ENCODE peak calls at places on chromosomes 6 and 20, in nine cellular contexts. Y, A, R, D, F, T, J, H and M are unnamed samples.

GRCh38 chr6:151022492-151022891 is 157.0 kb downstream of the MTHFD1L start:
- DNase-seq in H (peak; percentile 40), J (peak; percentile 67), Y (no peak), A (peak; percentile 58), T (no peak), F (no peak), R (no peak), D (no peak), M (no peak)

GRCh38 chr20:2364014-2364413 is 16.7 kb upstream of the TGM6 start:
- DNase-seq in Y (no peak), A (no peak), F (no peak), T (no peak), D (peak; percentile 68), H (no peak), R (peak; percentile 65), J (no peak), M (peak; percentile 49)

GRCh38 chr6:23348185-23348584 is 777.8 kb upstream of the NRSN1 start:
- DNase-seq in T (no peak), A (no peak), J (no peak), H (no peak), F (no peak), D (no peak), Y (no peak), R (no peak), M (no peak)

GRCh38 chr6:6885521-6886088 is 222.2 kb upstream of the RREB1 start:
- DNase-seq in Y (peak; percentile 60), J (peak; percentile 61), F (no peak), T (no peak), A (no peak), D (no peak), R (no peak), H (no peak), M (no peak)

GRCh38 chr20:53922901-53923314 is 147.5 kb downstream of the BCAS1 start:
- DNase-seq in J (peak; percentile 51), A (no peak), T (no peak), Y (no peak), H (no peak), F (no peak), R (peak; percentile 52), D (no peak), M (no peak)

GRCh38 chr6:160818934-160819333 is 116.9 kb downstream of the PLG start:
- DNase-seq in T (no peak), Y (no peak), D (no peak), H (no peak), R (no peak), J (no peak), A (no peak), F (no peak), M (no peak)

GRCh38 chr20:33693741-33694645 is 7.8 kb upstream of the E2F1 start:
- DNase-seq in R (no peak), A (no peak), H (no peak), J (no peak), T (no peak), Y (peak; percentile 45), F (no peak), D (no peak), M (no peak)

GRCh38 chr6:96468681-96469224 is 52.9 kb upstream of the UFL1 start:
- DNase-seq in R (no peak), A (no peak), D (no peak), H (no peak), J (no peak), T (no peak), F (no peak), Y (no peak), M (no peak)

GRCh38 chr6:158852312-158853071 is 33.3 kb upstream of the EZR start:
- DNase-seq in A (peak; percentile 53), R (no peak), D (no peak), H (no peak), J (no peak), Y (no peak), T (no peak), F (no peak), M (no peak)

DNA sequence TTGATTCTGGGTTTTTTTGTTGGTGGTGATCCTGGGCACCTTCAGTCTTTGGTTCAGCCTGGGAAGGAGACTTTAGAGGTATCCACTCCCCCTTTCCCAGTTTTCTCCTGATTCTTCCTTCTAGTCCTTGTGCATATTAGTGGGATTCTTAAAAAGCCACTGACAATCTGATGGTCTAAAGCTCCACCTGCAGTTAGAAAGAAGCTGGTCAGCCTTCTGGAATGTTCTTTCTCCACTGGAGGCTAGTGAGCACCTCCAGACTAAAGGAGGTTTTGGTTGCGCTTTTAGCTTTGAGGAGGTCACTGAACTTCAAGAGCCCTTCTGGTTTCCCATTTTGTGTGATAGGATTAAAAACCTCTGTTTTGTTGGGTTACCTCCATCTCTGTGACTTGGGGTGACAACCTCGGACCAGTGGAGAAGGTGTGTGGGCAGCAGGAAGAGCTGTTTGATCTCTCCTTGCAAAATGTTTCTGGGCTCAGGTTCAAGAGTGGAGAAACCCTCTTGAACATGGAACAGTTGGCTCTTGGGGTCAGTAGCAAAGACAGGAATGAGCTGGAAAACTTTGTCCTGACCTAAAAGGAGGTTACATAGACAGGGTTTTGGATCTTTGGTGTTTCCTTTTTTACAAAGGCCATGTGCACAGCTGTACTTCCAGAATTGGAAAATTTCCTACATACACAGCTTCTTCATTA is 29.0 kb downstream of the JARID2 start:
- DNase-seq in R (peak; percentile 42), J (no peak), A (no peak), F (no peak), Y (no peak), D (peak; percentile 53), H (no peak), T (no peak), M (peak; percentile 17)
- TF ChIP-seq CTCF in R (peak; percentile 16), J (no peak), A (peak; percentile 30), F (peak; percentile 35), Y (peak; percentile 31), D (peak; percentile 31), H (no peak), T (no peak), M (peak; percentile 29)

DNA sequence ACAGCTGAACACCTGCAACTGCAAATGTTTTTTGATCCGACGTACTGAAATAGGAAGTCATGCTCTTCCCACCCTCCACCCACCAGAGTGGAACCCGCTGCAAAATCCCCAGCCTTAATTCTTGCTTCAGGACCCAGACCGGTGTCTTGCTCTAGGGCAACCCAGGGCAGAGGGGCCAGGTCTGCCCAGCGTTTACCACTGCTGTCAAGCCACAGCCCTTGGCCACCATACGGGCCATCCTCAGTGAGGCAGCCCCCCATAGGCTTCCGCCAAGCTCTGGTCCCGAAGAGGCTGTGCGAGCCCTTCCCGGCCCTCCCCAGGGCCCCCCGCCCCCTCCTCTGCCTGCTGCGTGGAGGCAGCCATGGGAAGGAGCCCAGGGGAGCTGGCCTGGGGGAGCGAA is 334.4 kb downstream of the ZFAND3 start:
- DNase-seq in Y (no peak), D (no peak), A (no peak), H (no peak), T (no peak), R (no peak), J (peak; percentile 32), F (no peak), M (no peak)
- TF ChIP-seq CTCF in Y (no peak), D (no peak), A (no peak), H (no peak), T (no peak), R (no peak), J (no peak), F (no peak), M (no peak)

DNA sequence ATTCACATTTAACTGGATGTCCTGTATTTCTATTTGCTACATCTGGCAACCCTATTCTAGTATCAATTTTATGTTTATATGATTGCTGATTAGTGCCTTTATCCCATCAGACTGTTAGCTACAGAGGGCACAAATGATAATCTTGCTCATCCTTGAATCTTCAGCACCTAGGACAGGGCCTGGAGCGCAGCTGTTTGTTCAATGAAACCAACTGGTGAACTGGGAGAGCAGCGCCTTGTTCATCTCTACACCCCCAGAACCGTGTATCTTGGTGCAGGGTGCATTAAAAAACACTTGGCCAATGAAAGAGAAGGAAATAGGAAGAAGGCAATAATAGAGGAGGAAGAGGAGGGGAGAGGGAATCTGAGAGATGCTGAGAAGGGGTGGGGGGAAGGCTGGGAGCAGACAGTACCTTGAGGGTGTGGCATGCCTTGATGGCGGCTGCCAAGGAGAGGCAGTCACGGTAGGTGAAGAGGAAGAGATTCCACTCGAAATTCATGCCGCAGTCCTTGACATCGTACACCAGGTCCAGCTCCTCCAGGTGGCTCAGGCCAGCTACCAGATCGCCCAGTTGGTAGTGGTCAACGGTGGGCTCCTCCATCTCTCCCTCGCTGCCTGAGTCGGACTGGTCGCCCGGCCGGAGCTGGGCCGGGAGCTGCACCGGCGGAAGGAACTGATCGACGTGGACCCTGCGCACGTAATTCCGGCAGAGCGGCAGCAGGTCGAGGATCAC is 15.5 kb downstream of the TMEM151B start:
- DNase-seq in D (peak; percentile 46), R (peak; percentile 38), J (no peak), A (peak; percentile 85), T (no peak), H (no peak), Y (no peak), F (no peak), M (no peak)
- TF ChIP-seq CTCF in D (no peak), R (no peak), J (no peak), A (no peak), T (no peak), H (no peak), Y (no peak), F (no peak), M (no peak)

DNA sequence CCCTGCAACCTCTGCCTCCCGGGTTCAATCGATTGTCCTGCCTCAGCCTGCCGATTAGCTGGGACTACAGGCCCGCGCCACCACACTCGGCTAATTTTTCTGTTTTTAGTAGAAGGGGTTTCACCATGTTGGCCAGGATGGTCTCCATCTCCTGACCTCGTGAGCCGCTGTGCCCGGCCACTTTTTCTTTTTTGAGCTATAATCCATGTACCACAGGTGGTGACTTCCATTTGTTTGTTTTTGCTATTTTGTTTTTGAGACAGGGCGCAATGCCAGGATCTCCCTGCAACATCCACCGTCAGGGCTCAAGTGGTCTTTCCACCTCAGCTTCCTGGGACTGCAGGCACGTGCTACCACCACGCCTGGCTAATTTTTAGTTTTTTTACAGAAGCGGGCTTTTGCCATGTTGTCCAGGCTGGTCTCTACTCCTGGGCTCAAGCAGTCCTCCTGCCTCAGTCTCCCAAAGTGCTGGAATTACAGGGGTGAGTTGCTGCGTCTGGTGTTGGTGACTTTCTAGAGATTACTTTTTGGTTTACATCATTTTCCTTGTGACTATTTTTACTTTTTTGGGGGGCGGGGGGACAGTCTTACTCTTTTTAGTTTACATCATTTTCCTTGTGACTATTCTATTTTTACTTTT is 8.6 kb downstream of the HSPA1B start:
- DNase-seq in H (no peak), D (no peak), A (peak; percentile 25), Y (no peak), J (no peak), R (no peak), T (no peak), F (no peak), M (no peak)
- TF ChIP-seq CTCF in H (no peak), D (no peak), A (no peak), Y (no peak), J (no peak), R (no peak), T (no peak), F (no peak), M (no peak)

GRCh38 chr6:35731736-35732532 is 4.9 kb upstream of the ARMC12 start:
- DNase-seq in R (peak; percentile 98), D (peak; percentile 99), J (peak; percentile 99), T (peak; percentile 81), H (peak; percentile 87), Y (peak; percentile 99), A (peak; percentile 97), F (peak; percentile 96), M (peak; percentile 81)
- TF ChIP-seq CTCF in R (peak; percentile 3), D (no peak), J (peak; percentile 10), T (no peak), H (no peak), Y (no peak), A (no peak), F (peak; percentile 48), M (peak; percentile 43)